ENCODE peak calls at places on chromosomes 1 and 21, in four cellular contexts. T is CD4-positive, alpha-beta T cell; Z is activated CD4-positive, alpha-beta T cell treated with anti-CD3 and anti-CD28 coated beads, Interleukin-2, amount 50 U/mL, for 48 hours; J is neural crest cell. P is an unnamed sample.

GRCh38 chr1:39788758-39789570 is at the start of gene BMP8B:
- DNase-seq in J (no peak), T (peak), Z (peak), P (peak)

GRCh38 chr1:212612251-212612961 is 3.8 kb downstream of the ATF3 start:
- DNase-seq in Z (no peak), T (no peak), J (no peak), P (no peak)

GRCh38 chr1:171352554-171352953 is 38.6 kb downstream of the FMO4 start:
- DNase-seq in Z (no peak), T (no peak), J (no peak), P (no peak)

GRCh38 chr1:30255111-30255510 is 468.3 kb downstream of the MATN1 start:
- DNase-seq in T (no peak), Z (no peak), J (no peak), P (no peak)

GRCh38 chr1:221223281-221223680 is 344.0 kb downstream of the HLX start:
- DNase-seq in Z (no peak), T (no peak), J (no peak), P (no peak)

GRCh38 chr21:42847051-42847707 is 32.2 kb downstream of the WDR4 start:
- DNase-seq in J (no peak), T (no peak), Z (no peak), P (no peak)

GRCh38 chr1:46806196-46807020 is 7.6 kb downstream of the CYP4B1 start:
- DNase-seq in Z (no peak), J (no peak), T (no peak), P (no peak)

GRCh38 chr21:45177039-45177438 is 102.7 kb downstream of the ADARB1 start:
- DNase-seq in Z (no peak), J (no peak), T (no peak), P (no peak)

GRCh38 chr1:22241811-22242210 is 98.9 kb upstream of the WNT4 start:
- DNase-seq in Z (no peak), T (no peak), J (no peak), P (no peak)

GRCh38 chr1:28984311-28984684 is 69.9 kb downstream of the EPB41 start:
- DNase-seq in Z (no peak), J (no peak), T (no peak), P (no peak)

GRCh38 chr1:158818991-158819405 is 12.2 kb upstream of the MNDA start:
- DNase-seq in Z (no peak), J (no peak), T (no peak), P (no peak)

GRCh38 chr1:231359113-231359512 is 21.0 kb downstream of the SPRTN start:
- DNase-seq in J (no peak), T (no peak), Z (no peak), P (no peak)

GRCh38 chr1:40092811-40093617 is 4.0 kb downstream of the PPT1 start:
- DNase-seq in Z (no peak), T (no peak), J (no peak), P (no peak)

GRCh38 chr1:234599617-234600417 is 10.2 kb downstream of the IRF2BP2 start:
- DNase-seq in Z (peak), T (peak), J (peak), P (peak)

GRCh38 chr21:33487996-33488395 is 3.5 kb downstream of the DNAJC28 start:
- DNase-seq in T (no peak), J (no peak), Z (no peak), P (no peak)

GRCh38 chr1:248834343-248834940 is 3.6 kb upstream of the ZNF672 start:
- DNase-seq in Z (no peak), J (no peak), T (no peak), P (no peak)

P was measured in activated CD4-positive, alpha-beta memory T cell treated with anti-CD3 and anti-CD28 coated beads, Interleukin-2, amount 10 ng/mL, durations not matched to agents 7 days and 5 days.